ENCODE peak calls at places on chromosomes 5 and 9, in four cellular contexts. O, R, K and C are unnamed samples.

GRCh38 chr5:180127682-180128670 is 56.4 kb upstream of the RNF130 start:
- DNase-seq in O (no peak), R (no peak), K (no peak), C (no peak)

GRCh38 chr5:151931260-151931659 is 6.6 kb upstream of the GLRA1 start:
- DNase-seq in O (no peak), R (no peak), K (no peak), C (no peak)

GRCh38 chr9:98635374-98635773 is 73.4 kb downstream of the GABBR2 start:
- DNase-seq in O (no peak), R (no peak), K (no peak), C (no peak)

GRCh38 chr9:130579738-130580463 is 524 bp downstream of the FUBP3 start:
- DNase-seq in O (no peak), R (no peak), K (no peak), C (no peak)

GRCh38 chr5:157855404-157855994 is 3.4 kb downstream of the CLINT1 start:
- DNase-seq in O (peak), R (no peak), K (peak), C (peak)

GRCh38 chr5:83322273-83322924 is 149.1 kb upstream of the VCAN start:
- DNase-seq in O (no peak), R (no peak), K (no peak), C (no peak)

GRCh38 chr5:134053840-134054338 is 49.1 kb upstream of the VDAC1 start:
- DNase-seq in O (no peak), R (no peak), K (no peak), C (peak)

GRCh38 chr9:124615100-124615742 is 108.0 kb upstream of the NR5A1 start:
- DNase-seq in O (no peak), R (no peak), K (no peak), C (no peak)

GRCh38 chr9:84794981-84795637 is 125.6 kb downstream of the NTRK2 start:
- DNase-seq in O (no peak), R (no peak), K (no peak), C (no peak)

GRCh38 chr5:3265936-3266335 is 329.7 kb upstream of the IRX1 start:
- DNase-seq in O (no peak), R (no peak), K (no peak), C (no peak)

GRCh38 chr9:71037521-71037920 is 83.9 kb downstream of the TRPM3 start:
- DNase-seq in O (no peak), R (no peak), K (no peak), C (no peak)

GRCh38 chr5:1130218-1130946 is 18.5 kb upstream of the SLC12A7 start:
- DNase-seq in O (no peak), R (no peak), K (no peak), C (no peak)

GRCh38 chr5:138273834-138274188 is 610 bp downstream of the GFRA3 start:
- DNase-seq in O (no peak), R (no peak), K (no peak), C (no peak)

GRCh38 chr5:153520137-153520536 is 29.7 kb downstream of the GRIA1 start:
- DNase-seq in O (no peak), R (no peak), K (no peak), C (no peak)

GRCh38 chr5:153520952-153521351 is 30.5 kb downstream of the GRIA1 start:
- DNase-seq in O (no peak), R (no peak), K (no peak), C (no peak)

GRCh38 chr5:153516503-153516902 is 26.0 kb downstream of the GRIA1 start:
- DNase-seq in O (no peak), R (no peak), K (no peak), C (no peak)

GRCh38 chr5:153515269-153515668 is 24.8 kb downstream of the GRIA1 start:
- DNase-seq in O (no peak), R (no peak), K (no peak), C (peak)

GRCh38 chr5:153517105-153517700 is 26.7 kb downstream of the GRIA1 start:
- DNase-seq in O (no peak), R (no peak), K (no peak), C (no peak)
- H3K27ac ChIP-seq in O (peak), R (no peak), K (no peak), C (no peak)

DNA sequence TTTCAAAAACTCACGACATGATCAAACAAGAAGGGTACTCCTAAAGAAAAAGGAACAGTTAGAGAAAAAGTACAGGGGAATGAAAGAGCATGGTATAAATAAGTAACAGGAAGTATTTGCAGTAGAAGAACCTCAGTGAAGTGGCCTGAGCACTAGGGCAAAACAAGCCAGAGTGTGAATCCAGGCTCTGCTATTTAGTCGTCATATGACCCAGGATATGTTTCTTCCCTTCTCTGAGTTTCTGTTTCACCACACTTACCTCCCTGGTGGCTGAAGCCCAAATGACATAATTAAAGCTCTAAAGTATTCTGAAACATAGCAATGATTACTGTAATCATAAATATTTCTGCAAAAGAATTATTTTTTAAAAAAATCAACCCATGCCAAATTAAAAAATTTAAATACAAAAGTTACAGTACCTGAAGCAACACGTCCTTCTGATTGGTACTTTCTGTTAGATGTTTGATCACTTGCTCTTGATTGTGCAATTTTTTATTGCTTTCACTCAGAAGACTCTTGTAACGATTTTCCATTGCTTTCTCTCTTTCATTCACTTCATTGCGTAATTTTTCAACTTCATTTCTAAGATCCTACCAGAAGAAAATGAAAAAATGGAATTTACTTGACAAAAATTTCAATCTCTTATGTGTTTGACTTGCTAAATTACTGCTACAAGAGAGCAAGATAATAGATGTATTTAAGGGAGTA is 88.9 kb downstream of the CDK5RAP2 start:
- DNase-seq in O (no peak), R (no peak), K (no peak), C (peak)
- H3K27ac ChIP-seq in O (no peak), R (no peak), K (no peak), C (no peak)

GRCh38 chr5:10756539-10756938 is 4.5 kb downstream of the DAP start:
- DNase-seq in O (no peak), R (no peak), K (no peak), C (no peak)
- H3K27ac ChIP-seq in O (no peak), R (no peak), K (no peak), C (no peak)

GRCh38 chr9:92385953-92386352 is 18.4 kb downstream of the OGN start:
- DNase-seq in O (no peak), R (no peak), K (no peak), C (no peak)
- H3K27ac ChIP-seq in O (no peak), R (no peak), K (no peak), C (no peak)

DNA sequence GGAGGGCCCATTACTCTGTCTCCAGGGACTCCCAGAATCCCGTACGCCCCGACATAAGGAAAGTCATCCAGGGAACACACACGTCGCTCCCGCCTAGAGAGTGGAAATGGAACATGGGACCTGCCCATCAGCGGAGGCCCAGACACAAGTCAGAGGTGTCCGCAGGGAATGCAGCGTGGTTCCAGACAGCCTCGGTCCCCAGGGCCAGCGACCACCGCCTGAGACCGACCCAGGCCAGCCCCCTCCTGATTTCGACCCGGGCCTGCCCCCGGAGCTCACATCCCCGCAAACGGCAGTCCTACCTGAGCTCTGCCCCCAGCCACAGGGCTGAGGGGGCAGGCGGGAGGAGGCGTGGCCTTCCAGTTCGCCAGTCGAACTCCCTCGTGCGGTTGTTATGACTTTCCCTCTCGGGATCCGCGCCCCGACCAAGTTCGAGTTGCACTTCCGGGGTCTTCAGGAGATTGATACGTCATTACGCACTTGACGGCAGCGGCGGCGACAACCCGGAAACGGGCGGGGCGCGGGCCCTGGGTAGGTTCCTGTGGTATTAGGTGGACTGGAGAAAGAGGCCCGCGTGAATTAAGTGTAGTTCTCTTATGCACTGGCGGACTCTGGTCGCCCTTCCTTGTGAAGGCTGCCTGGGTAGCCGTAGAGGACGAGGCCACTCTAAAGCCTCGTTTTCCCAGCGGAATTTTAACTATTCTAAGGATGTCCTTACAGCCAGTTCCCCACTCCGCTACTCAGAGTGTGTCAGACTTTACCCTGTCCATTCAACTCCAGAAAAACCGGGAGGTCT is 370.0 kb upstream of the POU5F2 start:
- DNase-seq in O (peak), R (peak), K (peak), C (peak)
- H3K27ac ChIP-seq in O (peak), R (peak), K (peak), C (peak)